ENCODE peak calls at places on chromosomes 5 and 9, in seven cellular contexts. F is effector CD4-positive, alpha-beta T cell; T is HT1080; Q is T-helper 9 cell; W is iPS DF 6.9; Y is putamen; H is PC-3. I is an unnamed sample.

GRCh38 chr5:10581867-10582511 is 18.1 kb downstream of the ANKRD33B start:
- DNase-seq in T (no peak), F (no peak), Q (no peak), H (no peak), W (no peak), Y (no peak), I (no peak)

GRCh38 chr9:21096172-21096900 is 18.6 kb upstream of the IFNB1 start:
- DNase-seq in H (no peak), W (no peak), F (peak), T (peak), Y (peak), Q (peak), I (peak)

GRCh38 chr5:139752506-139753350 is 42.9 kb upstream of the PSD2 start:
- DNase-seq in H (peak), F (no peak), Y (no peak), T (peak), W (no peak), Q (no peak), I (no peak)

GRCh38 chr9:117413346-117414219 is 1.3 kb downstream of the ASTN2 start:
- DNase-seq in W (no peak), F (no peak), Q (no peak), H (no peak), Y (no peak), T (no peak), I (no peak)

GRCh38 chr5:11426442-11426841 is 477.8 kb downstream of the CTNND2 start:
- DNase-seq in F (no peak), Y (no peak), W (no peak), T (no peak), H (no peak), Q (no peak), I (no peak)

GRCh38 chr5:40150896-40151295 is 528.8 kb upstream of the PTGER4 start:
- DNase-seq in Y (no peak), F (no peak), W (no peak), T (no peak), Q (no peak), H (no peak), I (peak)

GRCh38 chr9:113567361-113568080 is 104.0 kb downstream of the RGS3 start:
- DNase-seq in Y (no peak), T (no peak), F (no peak), Q (no peak), H (no peak), W (no peak), I (no peak)

GRCh38 chr5:135209495-135209837 is 175.4 kb upstream of the PITX1 start:
- DNase-seq in T (no peak), W (no peak), Q (no peak), H (no peak), Y (no peak), F (no peak), I (no peak)

GRCh38 chr9:120353501-120353900 is 226.5 kb downstream of the CDK5RAP2 start:
- DNase-seq in F (no peak), H (no peak), Q (no peak), Y (no peak), W (no peak), T (no peak), I (no peak)

GRCh38 chr5:135203593-135204036 is 169.6 kb upstream of the PITX1 start:
- DNase-seq in H (peak), Y (no peak), W (no peak), Q (no peak), F (no peak), T (peak), I (no peak)

GRCh38 chr5:142884029-142884428 is 113.9 kb downstream of the ARHGAP26 start:
- DNase-seq in Q (no peak), F (no peak), H (no peak), T (no peak), W (no peak), Y (no peak), I (no peak)

GRCh38 chr5:175557778-175558177 is 79.4 kb downstream of the SFXN1 start:
- DNase-seq in Y (no peak), F (no peak), Q (no peak), H (no peak), W (no peak), T (no peak), I (no peak)

GRCh38 chr9:131398204-131398603 is 4.3 kb downstream of the PRRC2B start:
- DNase-seq in Y (no peak), W (no peak), H (peak), Q (peak), F (peak), T (no peak), I (no peak)